ENCODE peak calls at places on chromosome 16, in four cellular contexts. Q is right atrium auricular region, G is DND-41, U is IMR-90. P is an unnamed sample. For H3K4me1, the result is how much of the 10 kb centered on the place peaks cover.

GRCh38 chr16:51407921-51408320 is 256.9 kb upstream of the SALL1 start:
- DNase-seq in Q (no peak), G (no peak), U (no peak), P (no peak)

GRCh38 chr16:85412911-85413520 is 200.1 kb upstream of the GSE1 start:
- DNase-seq in Q (no peak), G (peak), U (no peak), P (no peak)

GRCh38 chr16:17367034-17367433 is 103.7 kb downstream of the XYLT1 start:
- DNase-seq in Q (no peak), G (no peak), U (no peak), P (no peak)

GRCh38 chr16:73572135-73572534 is 524.2 kb upstream of the ZFHX3 start:
- DNase-seq in Q (peak), G (no peak), U (no peak), P (no peak)

GRCh38 chr16:89193576-89194293 is 6.6 kb downstream of the SLC22A31 start:
- DNase-seq in Q (no peak), G (no peak), U (no peak), P (no peak)

GRCh38 chr16:12896562-12896961 is 4.8 kb upstream of the SHISA9 start:
- DNase-seq in Q (no peak), G (peak), U (no peak), P (no peak)

GRCh38 chr16:73254983-73255382 is 207.1 kb upstream of the ZFHX3 start:
- DNase-seq in Q (no peak), G (no peak), U (no peak), P (no peak)

GRCh38 chr16:90026135-90026534 is 6.9 kb upstream of the DBNDD1 start:
- DNase-seq in Q (no peak), G (no peak), U (no peak), P (no peak)

GRCh38 chr16:57571098-57571497 is 28.7 kb downstream of the ADGRG5 start:
- DNase-seq in Q (peak), G (no peak), U (no peak), P (no peak)

GRCh38 chr16:85785927-85786326 is 13.4 kb downstream of the EMC8 start:
- DNase-seq in Q (no peak), G (no peak), U (peak), P (no peak)

GRCh38 chr16:85555549-85556455 is 57.3 kb upstream of the GSE1 start:
- DNase-seq in Q (no peak), G (peak), U (no peak), P (peak)

GRCh38 chr16:1395444-1396074 is 18.9 kb downstream of the UNKL start:
- DNase-seq in Q (no peak), G (no peak), U (no peak), P (no peak)

GRCh38 chr16:8739151-8739550 is 58.3 kb downstream of the TMEM186 start:
- DNase-seq in Q (no peak), G (no peak), U (no peak), P (no peak)

GRCh38 chr16:19382887-19383816 is 34.5 kb upstream of the TMC5 start:
- DNase-seq in Q (no peak), G (no peak), U (no peak), P (no peak)

GRCh38 chr16:75216127-75216526 is 2.7 kb upstream of the CTRB1 start:
- DNase-seq in Q (no peak), G (no peak), U (no peak), P (no peak)

GRCh38 chr16:87489434-87490045 is 3.3 kb downstream of the ZCCHC14 start:
- DNase-seq in Q (no peak), G (no peak), U (no peak), P (no peak)
- H3K4me1 ChIP-seq in Q (half or more), G (under half), U (under half), P (half or more)

DNA sequence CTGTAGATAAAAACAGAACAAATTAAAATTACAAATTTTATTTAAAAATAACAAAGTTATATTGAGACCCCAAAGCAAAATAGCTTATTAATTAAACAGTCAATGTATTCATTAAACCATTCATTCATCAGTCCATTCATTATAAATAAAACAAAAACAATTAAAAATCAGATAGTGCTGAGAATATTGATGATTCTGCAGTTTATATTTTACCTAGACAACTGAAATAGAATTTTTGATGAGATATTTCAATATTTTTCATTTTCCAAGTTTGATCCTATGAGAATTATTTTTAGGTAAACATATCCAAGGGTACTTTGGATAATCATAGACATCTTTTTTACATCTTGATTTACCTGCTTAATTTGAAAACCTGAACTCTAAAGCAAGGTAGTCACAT is 15.2 kb upstream of the NETO2 start:
- DNase-seq in Q (no peak), G (no peak), U (no peak), P (no peak)
- H3K27ac ChIP-seq in Q (no peak), G (no peak), U (no peak), P (no peak)

GRCh38 chr16:79327836-79328235 is 272.7 kb downstream of the MAF start:
- DNase-seq in Q (no peak), G (no peak), U (no peak), P (no peak)

GRCh38 chr16:79329967-79330366 is 270.6 kb downstream of the MAF start:
- DNase-seq in Q (no peak), G (no peak), U (no peak), P (no peak)

GRCh38 chr16:79331064-79331463 is 269.5 kb downstream of the MAF start:
- DNase-seq in Q (no peak), G (no peak), U (no peak), P (no peak)

GRCh38 chr16:79328327-79329162 is 272.0 kb downstream of the MAF start:
- DNase-seq in Q (no peak), G (no peak), U (no peak), P (no peak)

GRCh38 chr16:79329163-79329521 is 271.4 kb downstream of the MAF start:
- DNase-seq in Q (no peak), G (no peak), U (no peak), P (no peak)
- H3K4me1 ChIP-seq in Q (under half), G (under half), U (under half), P (under half)

GRCh38 chr16:27320261-27321012 is 6.7 kb downstream of the IL4R start:
- DNase-seq in Q (no peak), G (no peak), U (no peak), P (no peak)
- H3K27ac ChIP-seq in Q (peak), G (no peak), U (peak), P (no peak)

GRCh38 chr16:30858829-30859423 is 35.0 kb downstream of the BCL7C start:
- DNase-seq in Q (no peak), G (no peak), U (no peak), P (no peak)
- H3K4me1 ChIP-seq in Q (under half), G (under half), U (under half), P (under half)

GRCh38 chr16:55452996-55453395 is 26.0 kb upstream of the MMP2 start:
- DNase-seq in Q (no peak), G (no peak), U (no peak), P (no peak)

GRCh38 chr16:55454861-55455260 is 24.1 kb upstream of the MMP2 start:
- DNase-seq in Q (no peak), G (no peak), U (no peak), P (no peak)

GRCh38 chr16:55453909-55454308 is 25.1 kb upstream of the MMP2 start:
- DNase-seq in Q (no peak), G (no peak), U (no peak), P (no peak)
- H3K27ac ChIP-seq in Q (no peak), G (no peak), U (no peak), P (no peak)

GRCh38 chr16:87919681-87919994 is 16.7 kb downstream of the CA5A start:
- DNase-seq in Q (no peak), G (no peak), U (no peak), P (no peak)
- H3K4me1 ChIP-seq in Q (under half), G (under half), U (under half), P (under half)